ENCODE peak calls at places on chromosomes 11 and 22, in four cellular contexts. H, P, S and W are unnamed samples.

GRCh38 chr11:11931461-11932055 is 76.9 kb downstream of the DKK3 start:
- DNase-seq in H (no peak), P (peak; percentile 62), S (peak; percentile 39), W (no peak)

GRCh38 chr11:64088159-64089026 is 52.7 kb downstream of the FLRT1 start:
- DNase-seq in H (no peak), P (peak; percentile 72), S (peak; percentile 49), W (no peak)

GRCh38 chr22:49251371-49251770 is 576.3 kb downstream of the BRD1 start:
- DNase-seq in H (no peak), P (no peak), S (no peak), W (no peak)

GRCh38 chr22:27669798-27670599 is 131.6 kb downstream of the MN1 start:
- DNase-seq in H (no peak), P (no peak), S (peak; percentile 55), W (no peak)

GRCh38 chr22:30860176-30861105 is 108.1 kb downstream of the MORC2 start:
- DNase-seq in H (no peak), P (no peak), S (no peak), W (no peak)

GRCh38 chr11:35526370-35526792 is 965 bp upstream of the PAMR1 start:
- DNase-seq in H (no peak), P (peak; percentile 39), S (no peak), W (no peak)

GRCh38 chr22:21982338-21982965 is at the start of gene TOP3B:
- DNase-seq in H (no peak), P (peak; percentile 90), S (peak; percentile 88), W (peak; percentile 86)

GRCh38 chr11:17686185-17686980 is 33.0 kb upstream of the MYOD1 start:
- DNase-seq in H (no peak), P (peak; percentile 69), S (no peak), W (no peak)

GRCh38 chr11:36385121-36385530 is 89.0 kb downstream of the PRR5L start:
- DNase-seq in H (no peak), P (no peak), S (no peak), W (no peak)

GRCh38 chr11:123103326-123103980 is 41.5 kb upstream of the HSPA8 start:
- DNase-seq in H (peak; percentile 49), P (peak; percentile 62), S (peak; percentile 69), W (peak; percentile 38)

GRCh38 chr22:19719055-19719482 is 4.3 kb upstream of the GP1BB start:
- DNase-seq in H (no peak), P (no peak), S (no peak), W (no peak)

GRCh38 chr11:59773082-59773438 is 17.9 kb downstream of the STX3 start:
- DNase-seq in H (no peak), P (no peak), S (no peak), W (no peak)

GRCh38 chr11:18564149-18564548 is 24.4 kb downstream of the UEVLD start:
- DNase-seq in H (no peak), P (no peak), S (no peak), W (no peak)

GRCh38 chr11:64870893-64871849 is 7.2 kb downstream of the EHD1 start:
- DNase-seq in H (no peak), P (no peak), S (peak; percentile 34), W (no peak)

GRCh38 chr22:19477321-19478085 is 1.5 kb downstream of the UFD1 start:
- DNase-seq in H (no peak), P (no peak), S (no peak), W (no peak)

GRCh38 chr22:35334010-35334409 is 34.3 kb downstream of the TOM1 start:
- DNase-seq in H (no peak), P (no peak), S (no peak), W (no peak)

GRCh38 chr22:48921411-48921903 is 906.2 kb downstream of the BRD1 start:
- DNase-seq in H (no peak), P (no peak), S (no peak), W (no peak)

GRCh38 chr11:10476927-10477689 is 22.0 kb downstream of the AMPD3 start:
- DNase-seq in H (no peak), P (no peak), S (no peak), W (no peak)

DNA sequence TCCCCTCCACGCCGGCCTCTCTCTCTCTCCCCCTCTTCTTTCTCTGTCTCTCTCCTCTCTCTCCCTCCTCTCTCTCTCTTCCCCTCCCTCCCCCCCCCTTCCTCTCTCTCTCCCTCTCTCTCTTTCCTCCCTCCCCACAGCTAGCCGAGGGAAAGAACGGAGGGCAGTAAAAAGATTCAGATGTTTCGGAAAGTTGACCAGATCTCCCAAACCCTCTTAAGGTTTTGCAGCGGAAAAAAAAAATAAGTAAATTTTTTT is 188 bp upstream of the ALX4 start:
- DNase-seq in H (no peak), P (no peak), S (no peak), W (no peak)
- H3K4me3 ChIP-seq in H (peak overlapping the region; percentile 65), P (peak overlapping the region; percentile 43), S (no peak overlapping the region), W (no peak overlapping the region)

GRCh38 chr22:50548046-50548912 is 2.6 kb downstream of the KLHDC7B start:
- DNase-seq in H (no peak), P (no peak), S (no peak), W (no peak)

GRCh38 chr22:50544746-50545253 is 899 bp upstream of the KLHDC7B start:
- DNase-seq in H (no peak), P (no peak), S (no peak), W (peak; percentile 74)

GRCh38 chr22:50545522-50546325 is at the start of gene KLHDC7B:
- DNase-seq in H (no peak), P (no peak), S (peak; percentile 56), W (no peak)

GRCh38 chr22:50547231-50547851 is 1.6 kb downstream of the KLHDC7B start:
- DNase-seq in H (no peak), P (no peak), S (no peak), W (no peak)

DNA sequence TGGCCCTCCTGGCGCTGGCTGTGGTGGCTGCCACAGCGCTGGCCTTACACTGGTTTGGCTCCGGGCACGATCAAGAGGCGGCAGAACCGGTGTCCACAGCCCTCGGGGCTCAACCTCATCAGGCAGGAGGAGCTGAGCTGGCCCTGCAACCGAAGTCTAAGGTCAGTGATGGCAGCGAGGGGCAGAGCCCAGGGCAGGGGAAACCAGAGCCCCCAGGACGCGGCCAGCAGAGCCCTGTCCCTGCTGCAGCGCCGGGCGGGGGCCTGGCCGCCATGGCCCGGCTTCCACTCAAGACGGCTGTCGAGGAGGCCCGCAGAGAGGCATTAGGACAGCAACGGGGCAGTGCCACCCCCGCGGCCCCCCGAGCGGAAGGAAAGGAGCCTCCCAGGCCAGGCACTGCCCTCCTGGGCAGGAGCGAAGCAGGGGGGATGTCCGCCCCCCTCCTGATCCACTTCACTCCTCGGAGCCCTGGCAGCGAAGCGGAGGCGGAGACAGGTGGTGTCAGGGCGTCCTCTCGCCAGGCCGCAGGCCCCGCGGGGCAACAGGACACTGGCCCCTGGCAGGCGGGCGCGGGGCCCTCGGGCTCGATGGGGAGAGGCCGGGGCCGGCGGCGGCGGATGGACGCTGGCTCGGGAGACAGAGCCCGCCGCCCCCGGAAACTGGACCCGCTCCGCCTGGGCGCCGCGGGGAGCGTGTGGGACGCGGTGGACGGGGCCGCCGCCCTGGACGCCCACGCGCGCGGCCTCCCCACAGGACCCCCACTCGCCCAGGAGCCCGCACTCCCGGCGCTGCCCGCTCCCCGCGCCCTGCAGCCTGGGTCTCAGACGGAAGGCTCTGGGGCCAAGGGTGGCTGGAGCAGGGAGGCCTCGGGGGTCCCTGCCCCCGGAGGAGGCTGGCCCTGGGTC is 879 bp downstream of the KLHDC7B start:
- DNase-seq in H (no peak), P (no peak), S (no peak), W (no peak)
- TF ChIP-seq CTCF in H (no peak), P (no peak), S (no peak), W (no peak)

GRCh38 chr11:62925745-62926668 is 4.8 kb upstream of the CHRM1 start:
- DNase-seq in H (no peak), P (peak; percentile 58), S (no peak), W (no peak)

GRCh38 chr11:62925308-62925707 is 4.1 kb upstream of the CHRM1 start:
- DNase-seq in H (no peak), P (peak; percentile 73), S (no peak), W (no peak)

GRCh38 chr11:62928011-62928410 is 6.8 kb upstream of the CHRM1 start:
- DNase-seq in H (no peak), P (peak; percentile 43), S (no peak), W (no peak)

GRCh38 chr11:62923634-62924411 is 2.7 kb upstream of the CHRM1 start:
- DNase-seq in H (no peak), P (peak; percentile 81), S (no peak), W (no peak)

DNA sequence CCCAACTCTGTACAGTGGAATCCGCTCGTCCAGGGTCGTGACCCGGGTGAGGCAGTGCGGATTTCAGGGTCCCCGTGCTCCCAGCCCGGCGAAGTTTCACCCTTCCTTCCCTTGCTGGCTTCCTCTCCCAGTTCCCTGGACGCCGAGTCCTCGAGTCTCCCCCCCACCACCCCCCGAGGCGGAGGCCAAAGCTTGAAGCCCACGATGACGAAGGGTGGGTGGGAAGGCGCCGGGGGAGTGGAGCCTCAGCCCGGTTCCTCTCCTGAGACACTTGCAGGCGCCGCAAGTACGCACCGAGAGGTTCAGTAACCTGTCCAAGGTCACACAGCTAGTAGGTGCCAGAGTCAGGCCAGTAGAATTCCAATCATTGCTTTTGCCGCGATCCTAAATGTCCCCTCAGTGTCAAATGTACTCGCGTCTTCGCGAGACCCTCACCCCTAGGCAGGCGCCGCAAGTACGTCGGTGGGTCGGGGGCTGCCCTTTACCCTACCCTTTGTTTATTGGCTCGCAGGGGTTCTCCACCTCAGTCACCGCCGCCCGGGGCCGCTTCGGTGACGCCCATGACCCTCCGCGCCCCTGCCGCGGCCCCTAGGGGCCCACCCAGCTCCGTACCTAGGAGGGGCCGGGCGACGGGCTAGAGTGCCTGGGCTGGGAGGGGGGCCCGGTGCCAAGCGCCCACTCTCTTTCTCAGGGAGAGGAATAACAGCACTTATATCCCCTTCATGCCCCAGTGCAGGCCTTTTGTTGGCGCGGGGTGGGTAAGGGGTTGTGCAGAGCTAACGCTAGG is 5.7 kb upstream of the CHRM1 start:
- DNase-seq in H (no peak), P (peak; percentile 32), S (no peak), W (no peak)
- H3K4me3 ChIP-seq in H (peak overlapping the region; percentile 72), P (peak overlapping the region; percentile 46), S (no peak overlapping the region), W (no peak overlapping the region)

GRCh38 chr11:75350122-75350742 is 1.2 kb downstream of the ARRB1 start:
- DNase-seq in H (no peak), P (no peak), S (no peak), W (no peak)

GRCh38 chr11:75352417-75353206 is 1.2 kb upstream of the ARRB1 start:
- DNase-seq in H (no peak), P (no peak), S (no peak), W (peak; percentile 69)

GRCh38 chr11:75349540-75350116 is 1.8 kb downstream of the ARRB1 start:
- DNase-seq in H (no peak), P (peak; percentile 52), S (no peak), W (peak; percentile 43)

GRCh38 chr11:75351541-75352416 is at the start of gene ARRB1:
- DNase-seq in H (no peak), P (peak; percentile 83), S (peak; percentile 90), W (no peak)

DNA sequence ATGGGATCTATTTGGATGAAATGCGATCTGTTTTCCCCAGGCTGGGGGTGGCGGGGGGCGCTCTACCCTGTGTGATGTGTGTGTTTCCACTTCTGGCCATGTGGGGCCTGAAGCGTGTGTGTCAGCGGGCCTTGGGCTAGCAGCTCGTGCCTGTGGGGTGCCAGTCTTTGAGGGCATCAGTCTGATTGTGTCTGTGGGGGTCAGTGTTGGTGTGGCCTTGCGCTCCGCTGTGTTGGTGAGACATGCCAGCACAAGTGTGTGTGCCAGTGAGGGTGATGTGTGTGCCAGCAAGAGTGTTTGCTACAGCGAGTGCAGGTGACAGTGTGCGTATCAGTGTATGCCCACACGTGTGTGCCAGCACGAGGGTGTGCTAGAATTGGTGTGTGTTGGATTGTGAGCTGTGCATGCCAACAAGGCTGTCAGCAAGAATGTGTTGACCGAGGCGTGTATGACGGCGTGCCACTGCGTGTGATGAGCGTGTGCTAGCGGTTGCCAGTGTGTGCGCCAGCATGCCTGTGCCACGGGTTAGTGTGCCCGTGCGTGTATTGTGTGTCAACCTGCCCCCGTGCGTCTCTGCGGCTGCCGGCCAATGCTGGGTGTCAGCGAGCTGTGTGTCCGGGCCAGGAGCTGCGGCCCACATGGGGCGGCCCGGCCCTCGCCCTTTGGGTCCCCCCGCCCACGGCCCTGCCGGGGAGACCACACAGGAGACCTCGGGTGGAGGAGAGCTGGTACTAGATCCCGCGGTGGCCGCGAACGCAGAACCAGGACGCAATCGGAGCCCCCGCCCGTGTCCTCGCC is 519 bp downstream of the ARRB1 start:
- DNase-seq in H (no peak), P (peak; percentile 52), S (peak; percentile 57), W (peak; percentile 61)
- TF ChIP-seq CTCF in H (no peak), P (peak; percentile 24), S (no peak), W (no peak)